ENCODE peak calls at places on chromosome 21, in six cellular contexts. G is AG04450, W is tibial nerve, Q is mammary epithelial cell, C is psoas muscle, I is ascending aorta. T is an unnamed sample.

GRCh38 chr21:36060159-36060921 is at the start of gene SETD4:
- DNase-seq in G (peak; percentile 80), W (peak; percentile 80), Q (peak; percentile 94), C (peak; percentile 94), I (peak; percentile 95), T (peak; percentile 95)

GRCh38 chr21:36733857-36734256 is 34.9 kb downstream of the SIM2 start:
- DNase-seq in G (no peak), W (no peak), Q (no peak), C (no peak), I (no peak), T (no peak)

GRCh38 chr21:29025328-29025713 is 853 bp downstream of the USP16 start:
- DNase-seq in G (no peak), W (no peak), Q (peak; percentile 35), C (no peak), I (no peak), T (no peak)

GRCh38 chr21:36791150-36791549 is 92.2 kb downstream of the SIM2 start:
- DNase-seq in G (no peak), W (no peak), Q (no peak), C (no peak), I (no peak), T (no peak)

GRCh38 chr21:36994501-36995189 is 11.9 kb upstream of the RIPPLY3 start:
- DNase-seq in G (no peak), W (no peak), Q (no peak), C (no peak), I (no peak), T (no peak)

GRCh38 chr21:38619865-38620513 is 121.7 kb upstream of the ERG start:
- DNase-seq in G (no peak), W (peak; percentile 17), Q (peak; percentile 83), C (peak; percentile 65), I (peak; percentile 87), T (no peak)

GRCh38 chr21:31624961-31625491 is 34.5 kb upstream of the SOD1 start:
- DNase-seq in G (no peak), W (no peak), Q (no peak), C (no peak), I (peak; percentile 54), T (no peak)

GRCh38 chr21:36839123-36839522 is 127.3 kb downstream of the HLCS start:
- DNase-seq in G (peak; percentile 61), W (no peak), Q (no peak), C (no peak), I (no peak), T (no peak)

GRCh38 chr21:16072692-16073091 is 342.9 kb downstream of the USP25 start:
- DNase-seq in G (peak; percentile 68), W (no peak), Q (no peak), C (no peak), I (no peak), T (no peak)

GRCh38 chr21:31334648-31335121 is 9.4 kb downstream of the TIAM1 start:
- DNase-seq in G (no peak), W (no peak), Q (no peak), C (no peak), I (no peak), T (no peak)

GRCh38 chr21:43209575-43210453 is 41.0 kb downstream of the CRYAA start:
- DNase-seq in G (no peak), W (peak; percentile 3), Q (no peak), C (peak; percentile 40), I (peak; percentile 50), T (peak; percentile 85)

GRCh38 chr21:15895142-15896106 is 165.6 kb downstream of the USP25 start:
- DNase-seq in G (no peak), W (no peak), Q (no peak), C (no peak), I (no peak), T (no peak)

GRCh38 chr21:14713109-14713508 is 167.0 kb upstream of the SAMSN1 start:
- DNase-seq in G (no peak), W (no peak), Q (no peak), C (no peak), I (no peak), T (no peak)

GRCh38 chr21:28734522-28735175 is 258.0 kb downstream of the LTN1 start:
- DNase-seq in G (no peak), W (no peak), Q (peak; percentile 54), C (no peak), I (no peak), T (no peak)

GRCh38 chr21:15034126-15034848 is 30.5 kb downstream of the NRIP1 start:
- DNase-seq in G (no peak), W (no peak), Q (no peak), C (no peak), I (no peak), T (no peak)

GRCh38 chr21:15617968-15618367 is 111.8 kb upstream of the USP25 start:
- DNase-seq in G (no peak), W (no peak), Q (peak; percentile 58), C (no peak), I (no peak), T (peak; percentile 47)

GRCh38 chr21:36385909-36386642 is 884 bp downstream of the CHAF1B start:
- DNase-seq in G (no peak), W (no peak), Q (peak; percentile 30), C (no peak), I (peak; percentile 64), T (no peak)

GRCh38 chr21:27346041-27346448 is 379.2 kb upstream of the ADAMTS5 start:
- DNase-seq in G (no peak), W (no peak), Q (peak; percentile 5), C (no peak), I (no peak), T (no peak)

GRCh38 chr21:38809170-38809878 is 3.6 kb downstream of the ETS2 start:
- DNase-seq in G (no peak), W (no peak), Q (no peak), C (no peak), I (no peak), T (no peak)

GRCh38 chr21:43270800-43271261 is 102.0 kb downstream of the CRYAA start:
- DNase-seq in G (no peak), W (no peak), Q (no peak), C (peak; percentile 13), I (no peak), T (no peak)

GRCh38 chr21:32173106-32173755 is 105.6 kb downstream of the MIS18A start:
- DNase-seq in G (no peak), W (no peak), Q (no peak), C (no peak), I (no peak), T (no peak)

GRCh38 chr21:37669249-37669648 is 247.0 kb downstream of the KCNJ6 start:
- DNase-seq in G (no peak), W (no peak), Q (no peak), C (no peak), I (no peak), T (no peak)

GRCh38 chr21:34639882-34640788 is 25.2 kb upstream of the RCAN1 start:
- DNase-seq in G (no peak), W (no peak), Q (no peak), C (no peak), I (no peak), T (no peak)

GRCh38 chr21:34636961-34637360 is 22.0 kb upstream of the RCAN1 start:
- DNase-seq in G (no peak), W (no peak), Q (no peak), C (no peak), I (no peak), T (no peak)

GRCh38 chr21:34642211-34643075 is 26.4 kb upstream of the CLIC6 start:
- DNase-seq in G (no peak), W (no peak), Q (peak; percentile 54), C (no peak), I (no peak), T (no peak)

GRCh38 chr21:34640858-34641257 is 25.9 kb upstream of the RCAN1 start:
- DNase-seq in G (peak; percentile 20), W (no peak), Q (peak; percentile 59), C (no peak), I (no peak), T (peak; percentile 1)

GRCh38 chr21:34639250-34639649 is 24.3 kb upstream of the RCAN1 start:
- DNase-seq in G (no peak), W (no peak), Q (no peak), C (no peak), I (no peak), T (no peak)
- H3K9me3 ChIP-seq in G (no peaks in the 10 kb centered on the region), W (no peaks in the 10 kb centered on the region), Q (no peaks in the 10 kb centered on the region), C (no peaks in the 10 kb centered on the region), I (no peaks in the 10 kb centered on the region), T (no peaks in the 10 kb centered on the region)

GRCh38 chr21:40386981-40387380 is 460.0 kb downstream of the DSCAM start:
- DNase-seq in G (no peak), W (no peak), Q (no peak), C (no peak), I (no peak), T (no peak)
- H3K9me3 ChIP-seq in G (peaks cover 25% of the 10 kb centered on the region), W (no peaks in the 10 kb centered on the region), Q (no peaks in the 10 kb centered on the region), C (no peaks in the 10 kb centered on the region), I (no peaks in the 10 kb centered on the region), T (no peaks in the 10 kb centered on the region)

DNA sequence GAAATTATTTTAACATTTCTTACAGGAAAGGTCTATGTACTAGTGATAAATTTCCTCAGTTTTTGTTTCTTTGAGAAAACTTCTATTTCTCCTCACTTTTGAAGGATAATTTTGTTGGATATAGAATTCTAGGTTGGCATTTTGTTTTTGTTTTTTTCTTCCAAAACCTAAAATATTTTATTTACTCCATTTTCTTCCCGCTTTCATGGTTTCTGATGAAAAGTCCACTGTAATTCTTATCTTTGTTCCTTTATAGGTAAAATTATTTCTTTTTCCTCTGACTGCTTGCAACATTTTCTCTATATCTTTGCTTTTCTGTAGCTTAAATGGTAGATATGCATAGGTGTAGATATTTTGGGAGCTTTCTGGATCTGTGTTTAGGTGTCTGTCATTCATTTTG is 153.9 kb upstream of the DSCAM start:
- DNase-seq in G (no peak), W (no peak), Q (no peak), C (no peak), I (no peak), T (no peak)
- H3K9me3 ChIP-seq in G (peaks cover 32% of the 10 kb centered on the region), W (peaks cover 13% of the 10 kb centered on the region), Q (no peaks in the 10 kb centered on the region), C (peaks cover 7% of the 10 kb centered on the region), I (peaks cover 4% of the 10 kb centered on the region), T (no peaks in the 10 kb centered on the region)

DNA sequence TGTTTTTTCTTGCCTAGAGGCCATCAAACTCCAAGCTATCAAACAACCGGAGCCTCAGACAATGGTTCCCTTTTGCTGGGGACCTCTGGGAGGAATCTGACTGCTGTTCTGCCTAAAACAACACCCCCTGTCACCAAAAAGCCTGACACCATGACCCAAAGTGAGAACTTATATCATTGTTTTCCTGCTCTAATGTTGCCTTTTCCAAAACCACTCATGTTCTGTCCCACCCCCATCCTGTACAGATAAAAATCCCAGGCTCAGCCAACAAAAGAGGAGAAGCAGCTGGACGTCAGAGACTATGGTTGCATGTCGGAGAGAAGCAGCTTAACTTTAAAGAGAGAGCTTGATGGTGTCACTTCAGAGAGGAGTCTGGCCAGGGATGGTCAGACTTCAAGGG is 327.2 kb upstream of the CXADR start:
- DNase-seq in G (no peak), W (no peak), Q (no peak), C (no peak), I (no peak), T (no peak)
- H3K9me3 ChIP-seq in G (no peaks in the 10 kb centered on the region), W (no peaks in the 10 kb centered on the region), Q (peaks cover 23% of the 10 kb centered on the region), C (peaks cover 8% of the 10 kb centered on the region), I (no peaks in the 10 kb centered on the region), T (no peaks in the 10 kb centered on the region)